ENCODE peak calls at places on chromosomes 6 and 20, in six cellular contexts. One of them, this sample, is unnamed.

GRCh38 chr20:50504231-50504823 is 5.9 kb upstream of the PTPN1 start:
- DNase-seq in tibial nerve: no peak
- DNase-seq in BJ: no peak
- DNase-seq in fibroblast of mammary gland: peak
- DNase-seq in upper lobe of left lung: no peak
- DNase-seq in lung: no peak
- DNase-seq in this sample: no peak

GRCh38 chr6:56475736-56476457 is 166.8 kb downstream of the DST start:
- DNase-seq in tibial nerve: peak
- DNase-seq in BJ: no peak
- DNase-seq in fibroblast of mammary gland: no peak
- DNase-seq in upper lobe of left lung: no peak
- DNase-seq in lung: no peak
- DNase-seq in this sample: no peak

GRCh38 chr6:44737349-44737748 is 349.8 kb downstream of the CDC5L start:
- DNase-seq in tibial nerve: no peak
- DNase-seq in BJ: no peak
- DNase-seq in fibroblast of mammary gland: no peak
- DNase-seq in upper lobe of left lung: peak
- DNase-seq in lung: no peak
- DNase-seq in this sample: no peak

GRCh38 chr6:71181565-71181964 is 107.0 kb upstream of the OGFRL1 start:
- DNase-seq in tibial nerve: no peak
- DNase-seq in BJ: peak
- DNase-seq in fibroblast of mammary gland: peak
- DNase-seq in upper lobe of left lung: no peak
- DNase-seq in lung: no peak
- DNase-seq in this sample: no peak

GRCh38 chr6:159181914-159182313 is 12.7 kb downstream of the FNDC1 start:
- DNase-seq in tibial nerve: no peak
- DNase-seq in BJ: no peak
- DNase-seq in fibroblast of mammary gland: no peak
- DNase-seq in upper lobe of left lung: no peak
- DNase-seq in lung: no peak
- DNase-seq in this sample: no peak

GRCh38 chr6:47710295-47710694 is 11.9 kb downstream of the ADGRF4 start:
- DNase-seq in tibial nerve: no peak
- DNase-seq in BJ: no peak
- DNase-seq in fibroblast of mammary gland: no peak
- DNase-seq in upper lobe of left lung: no peak
- DNase-seq in lung: no peak
- DNase-seq in this sample: no peak

GRCh38 chr6:88491266-88491665 is 325.1 kb upstream of the CNR1 start:
- DNase-seq in tibial nerve: no peak
- DNase-seq in BJ: no peak
- DNase-seq in fibroblast of mammary gland: peak
- DNase-seq in upper lobe of left lung: no peak
- DNase-seq in lung: no peak
- DNase-seq in this sample: no peak

GRCh38 chr6:43953794-43954310 is 173.4 kb downstream of the MRPL14 start:
- DNase-seq in tibial nerve: no peak
- DNase-seq in BJ: no peak
- DNase-seq in fibroblast of mammary gland: peak
- DNase-seq in upper lobe of left lung: peak
- DNase-seq in lung: no peak
- DNase-seq in this sample: no peak

GRCh38 chr6:132524639-132525038 is 11.7 kb upstream of the STX7 start:
- DNase-seq in tibial nerve: no peak
- DNase-seq in BJ: no peak
- DNase-seq in fibroblast of mammary gland: no peak
- DNase-seq in upper lobe of left lung: no peak
- DNase-seq in lung: no peak
- DNase-seq in this sample: no peak

GRCh38 chr6:132526461-132526860 is 11.6 kb upstream of the TAAR9 start:
- DNase-seq in tibial nerve: no peak
- DNase-seq in BJ: no peak
- DNase-seq in fibroblast of mammary gland: no peak
- DNase-seq in upper lobe of left lung: no peak
- DNase-seq in lung: no peak
- DNase-seq in this sample: no peak

GRCh38 chr6:132525866-132526265 is 12.2 kb upstream of the TAAR9 start:
- DNase-seq in tibial nerve: no peak
- DNase-seq in BJ: no peak
- DNase-seq in fibroblast of mammary gland: no peak
- DNase-seq in upper lobe of left lung: no peak
- DNase-seq in lung: no peak
- DNase-seq in this sample: no peak

GRCh38 chr6:132515386-132515785 is 2.5 kb upstream of the STX7 start:
- DNase-seq in tibial nerve: no peak
- DNase-seq in BJ: no peak
- DNase-seq in fibroblast of mammary gland: no peak
- DNase-seq in upper lobe of left lung: no peak
- DNase-seq in lung: no peak
- DNase-seq in this sample: no peak

DNA sequence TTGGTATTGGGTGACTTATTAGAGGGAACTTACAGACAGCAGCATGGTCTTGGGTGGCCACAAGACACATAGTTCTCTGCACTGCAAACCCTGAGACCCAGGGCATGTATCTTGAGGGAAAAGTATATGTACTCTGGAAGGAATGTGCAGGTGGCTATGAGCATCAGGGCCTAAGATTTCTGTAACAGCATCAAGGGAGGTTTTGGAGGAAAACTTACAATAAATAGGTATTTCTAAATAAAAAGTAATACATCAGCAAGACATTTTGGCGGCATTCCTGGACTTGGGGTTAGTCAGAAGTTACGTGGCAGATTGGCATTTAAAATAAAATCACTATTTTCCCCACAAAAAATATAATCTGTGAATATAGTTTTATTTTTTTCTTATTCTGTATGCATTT is 8.0 kb upstream of the STX7 start:
- DNase-seq in tibial nerve: no peak
- DNase-seq in BJ: no peak
- DNase-seq in fibroblast of mammary gland: peak
- DNase-seq in upper lobe of left lung: no peak
- DNase-seq in lung: no peak
- DNase-seq in this sample: no peak
- H3K4me3 ChIP-seq in tibial nerve: no peak
- H3K4me3 ChIP-seq in BJ: no peak
- H3K4me3 ChIP-seq in fibroblast of mammary gland: no peak
- H3K4me3 ChIP-seq in upper lobe of left lung: no peak
- H3K4me3 ChIP-seq in lung: no peak
- H3K4me3 ChIP-seq in this sample: no peak

GRCh38 chr6:25025248-25025918 is 89.6 kb upstream of the RIPOR2 start:
- DNase-seq in tibial nerve: no peak
- DNase-seq in BJ: no peak
- DNase-seq in fibroblast of mammary gland: no peak
- DNase-seq in upper lobe of left lung: no peak
- DNase-seq in lung: no peak
- DNase-seq in this sample: no peak
- H3K4me3 ChIP-seq in tibial nerve: no peak
- H3K4me3 ChIP-seq in BJ: no peak
- H3K4me3 ChIP-seq in fibroblast of mammary gland: no peak
- H3K4me3 ChIP-seq in upper lobe of left lung: no peak
- H3K4me3 ChIP-seq in lung: no peak
- H3K4me3 ChIP-seq in this sample: no peak

GRCh38 chr20:49166534-49167449 is 21.3 kb downstream of the STAU1 start:
- DNase-seq in tibial nerve: no peak
- DNase-seq in BJ: no peak
- DNase-seq in fibroblast of mammary gland: no peak
- DNase-seq in upper lobe of left lung: no peak
- DNase-seq in lung: no peak
- DNase-seq in this sample: no peak
- H3K4me3 ChIP-seq in tibial nerve: no peak
- H3K4me3 ChIP-seq in BJ: no peak
- H3K4me3 ChIP-seq in fibroblast of mammary gland: no peak
- H3K4me3 ChIP-seq in upper lobe of left lung: no peak
- H3K4me3 ChIP-seq in lung: no peak
- H3K4me3 ChIP-seq in this sample: no peak

GRCh38 chr6:22614541-22614940 is 45.2 kb downstream of the HDGFL1 start:
- DNase-seq in tibial nerve: no peak
- DNase-seq in BJ: no peak
- DNase-seq in fibroblast of mammary gland: no peak
- DNase-seq in upper lobe of left lung: no peak
- DNase-seq in lung: no peak
- DNase-seq in this sample: no peak
- H3K4me3 ChIP-seq in tibial nerve: no peak
- H3K4me3 ChIP-seq in BJ: no peak
- H3K4me3 ChIP-seq in fibroblast of mammary gland: no peak
- H3K4me3 ChIP-seq in upper lobe of left lung: no peak
- H3K4me3 ChIP-seq in lung: no peak
- H3K4me3 ChIP-seq in this sample: no peak

GRCh38 chr6:132566404-132566803 is 3.7 kb upstream of the TAAR6 start:
- DNase-seq in tibial nerve: no peak
- DNase-seq in BJ: no peak
- DNase-seq in fibroblast of mammary gland: no peak
- DNase-seq in upper lobe of left lung: no peak
- DNase-seq in lung: no peak
- DNase-seq in this sample: no peak
- H3K4me3 ChIP-seq in tibial nerve: no peak
- H3K4me3 ChIP-seq in BJ: no peak
- H3K4me3 ChIP-seq in fibroblast of mammary gland: no peak
- H3K4me3 ChIP-seq in upper lobe of left lung: no peak
- H3K4me3 ChIP-seq in lung: no peak
- H3K4me3 ChIP-seq in this sample: no peak

GRCh38 chr6:164721460-164721859 is 587.9 kb downstream of the C6orf118 start:
- DNase-seq in tibial nerve: no peak
- DNase-seq in BJ: no peak
- DNase-seq in fibroblast of mammary gland: no peak
- DNase-seq in upper lobe of left lung: no peak
- DNase-seq in lung: no peak
- DNase-seq in this sample: no peak
- H3K4me3 ChIP-seq in tibial nerve: no peak
- H3K4me3 ChIP-seq in BJ: no peak
- H3K4me3 ChIP-seq in fibroblast of mammary gland: no peak
- H3K4me3 ChIP-seq in upper lobe of left lung: no peak
- H3K4me3 ChIP-seq in lung: no peak
- H3K4me3 ChIP-seq in this sample: no peak

GRCh38 chr6:28751963-28752350 is 171.8 kb downstream of the TRIM27 start:
- DNase-seq in tibial nerve: no peak
- DNase-seq in BJ: no peak
- DNase-seq in fibroblast of mammary gland: no peak
- DNase-seq in upper lobe of left lung: no peak
- DNase-seq in lung: no peak
- DNase-seq in this sample: no peak

GRCh38 chr6:28758046-28758817 is 165.6 kb downstream of the TRIM27 start:
- DNase-seq in tibial nerve: no peak
- DNase-seq in BJ: no peak
- DNase-seq in fibroblast of mammary gland: peak
- DNase-seq in upper lobe of left lung: no peak
- DNase-seq in lung: no peak
- DNase-seq in this sample: peak

GRCh38 chr6:28758818-28759235 is 165.0 kb downstream of the TRIM27 start:
- DNase-seq in tibial nerve: no peak
- DNase-seq in BJ: no peak
- DNase-seq in fibroblast of mammary gland: no peak
- DNase-seq in upper lobe of left lung: no peak
- DNase-seq in lung: no peak
- DNase-seq in this sample: no peak

GRCh38 chr6:28756555-28756918 is 167.2 kb downstream of the TRIM27 start:
- DNase-seq in tibial nerve: no peak
- DNase-seq in BJ: no peak
- DNase-seq in fibroblast of mammary gland: no peak
- DNase-seq in upper lobe of left lung: no peak
- DNase-seq in lung: no peak
- DNase-seq in this sample: no peak

DNA sequence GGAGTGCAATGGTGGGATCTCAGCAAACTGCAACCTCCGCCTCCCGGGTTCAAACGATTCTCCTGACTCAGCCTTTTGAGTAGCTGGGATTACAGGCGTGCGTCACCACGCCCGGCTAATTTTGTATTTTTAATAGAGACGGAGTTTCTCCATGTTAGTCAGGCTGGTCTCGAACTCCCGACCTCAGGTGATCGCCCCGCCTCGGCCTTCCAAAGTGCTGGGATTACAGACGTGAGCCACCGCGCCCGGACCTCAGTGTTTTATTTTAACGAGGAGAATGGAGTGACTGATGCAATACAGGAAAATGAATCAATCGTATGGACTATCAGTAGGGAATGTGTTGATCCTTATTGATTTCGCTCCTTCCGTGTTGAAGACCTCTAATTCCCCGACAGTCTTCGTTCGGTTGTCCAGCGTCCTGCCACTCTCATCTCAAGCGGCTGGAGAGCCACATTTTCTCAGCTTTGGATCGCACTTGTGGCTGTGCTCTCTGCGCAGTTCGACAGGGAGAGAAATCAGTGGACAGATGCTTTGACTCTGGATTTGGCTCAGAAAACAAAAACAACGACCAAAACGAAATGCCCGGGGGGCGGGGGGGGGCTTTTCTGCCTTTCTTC is 166.2 kb downstream of the TRIM27 start:
- DNase-seq in tibial nerve: no peak
- DNase-seq in BJ: no peak
- DNase-seq in fibroblast of mammary gland: no peak
- DNase-seq in upper lobe of left lung: peak
- DNase-seq in lung: no peak
- DNase-seq in this sample: no peak
- H3K4me3 ChIP-seq in tibial nerve: no peak
- H3K4me3 ChIP-seq in BJ: no peak
- H3K4me3 ChIP-seq in fibroblast of mammary gland: no peak
- H3K4me3 ChIP-seq in upper lobe of left lung: no peak
- H3K4me3 ChIP-seq in lung: no peak
- H3K4me3 ChIP-seq in this sample: no peak